ENCODE peak calls at places on chromosome 1, in nine cellular contexts. D is NCI-H1417; I is NCI-H2171 treated with DMSO at 0.1 percent for 48 hours; N is iris pigment epithelial cell; K is stimulated activated CD8-positive, alpha-beta memory T cell treated with anti-CD3 and anti-CD28 coated beads, Interleukin-4, amount 100 ng/mL, for 4 hours; A is nucleus accumbens; G is astrocyte of the spinal cord; E is NCI-H446 treated with DMSO at 0.1 percent for 48 hours; L is iPS-NIHi11. B is an unnamed sample.

GRCh38 chr1:63557365-63557987 is 34.2 kb downstream of the EFCAB7 start:
- DNase-seq in L (peak), A (no peak), K (no peak), G (peak), D (peak), N (peak), E (peak), I (no peak), B (no peak)

GRCh38 chr1:93448983-93449805 is 1.3 kb downstream of the FNBP1L start:
- DNase-seq in K (no peak), G (peak), I (peak), N (peak), D (peak), E (no peak), L (peak), A (no peak), B (no peak)

GRCh38 chr1:61538228-61538627 is 186.7 kb downstream of the TM2D1 start:
- DNase-seq in G (no peak), L (no peak), E (no peak), A (no peak), D (no peak), K (no peak), I (no peak), N (no peak), B (no peak)

GRCh38 chr1:161382214-161383019 is 14.7 kb upstream of the CFAP126 start:
- DNase-seq in E (peak), K (no peak), L (peak), G (peak), N (peak), D (peak), I (peak), A (no peak), B (peak)

GRCh38 chr1:98045211-98046030 is 124.6 kb upstream of the DPYD start:
- DNase-seq in E (peak), G (peak), L (peak), I (no peak), K (no peak), D (no peak), N (peak), A (no peak), B (no peak)

GRCh38 chr1:165364432-165365133 is 8.1 kb upstream of the LMX1A start:
- DNase-seq in L (no peak), A (no peak), K (no peak), D (no peak), N (no peak), I (peak), G (no peak), E (no peak), B (no peak)

GRCh38 chr1:84390231-84390630 is 8.1 kb upstream of the DNASE2B start:
- DNase-seq in I (no peak), N (no peak), K (no peak), L (no peak), A (no peak), G (no peak), D (no peak), E (no peak), B (no peak)

GRCh38 chr1:70146488-70146887 is 58.9 kb downstream of the LRRC40 start:
- DNase-seq in K (no peak), D (no peak), N (peak), A (no peak), I (no peak), L (no peak), G (peak), E (no peak), B (no peak)

GRCh38 chr1:9615316-9616063 is 26.8 kb downstream of the TMEM201 start:
- DNase-seq in A (peak), K (peak), E (no peak), N (peak), G (peak), D (peak), I (peak), L (peak), B (no peak)

GRCh38 chr1:215606564-215607168 is 39.6 kb downstream of the KCTD3 start:
- DNase-seq in A (no peak), L (peak), N (no peak), G (peak), K (no peak), I (no peak), E (no peak), D (peak), B (no peak)

GRCh38 chr1:110166861-110167260 is 16.6 kb downstream of the SLC6A17 start:
- DNase-seq in L (no peak), G (no peak), A (no peak), E (no peak), K (no peak), D (no peak), I (no peak), N (no peak), B (no peak)

GRCh38 chr1:5481889-5482288 is 510.3 kb downstream of the NPHP4 start:
- DNase-seq in E (no peak), L (peak), N (no peak), K (no peak), D (no peak), A (no peak), I (no peak), G (no peak), B (no peak)

B was measured in NCI-H524 treated with DMSO at 0.1 percent for 48 hours.